ENCODE peak calls at places on chromosomes 12 and 14, in eight cellular contexts. O, S, J, Q, W, N, R and G are unnamed samples.
A peak's percentile ranks its signal among the peaks of the same experiment; 100 is the strongest.

GRCh38 chr14:58082491-58083098 is 69.4 kb downstream of the ARMH4 start:
- DNase-seq in Q (no peak), N (no peak), O (no peak), S (no peak), J (no peak), W (peak; percentile 82), R (no peak), G (no peak)

GRCh38 chr12:43540474-43540873 is 11.5 kb downstream of the ADAMTS20 start:
- DNase-seq in N (no peak), J (no peak), W (no peak), S (no peak), R (no peak), Q (no peak), O (no peak), G (no peak)

GRCh38 chr12:63929426-63929825 is 84.9 kb downstream of the SRGAP1 start:
- DNase-seq in S (no peak), J (no peak), N (no peak), R (no peak), O (no peak), Q (no peak), W (no peak), G (no peak)

GRCh38 chr12:52013626-52014310 is 7.0 kb downstream of the TAMALIN start:
- DNase-seq in N (no peak), R (no peak), S (no peak), O (no peak), W (no peak), J (no peak), Q (no peak), G (no peak)

GRCh38 chr14:77407158-77407557 is 16.2 kb downstream of the NOXRED1 start:
- DNase-seq in Q (no peak), O (no peak), R (no peak), S (no peak), W (peak; percentile 64), N (no peak), J (no peak), G (no peak)

GRCh38 chr12:51590347-51591019 is 550 bp upstream of the SCN8A start:
- DNase-seq in Q (peak; percentile 55), S (peak; percentile 94), O (peak; percentile 87), W (peak; percentile 49), R (peak; percentile 88), N (peak; percentile 73), J (peak; percentile 91), G (peak; percentile 93)

GRCh38 chr12:105793421-105793820 is 345.3 kb downstream of the NUAK1 start:
- DNase-seq in W (no peak), N (no peak), Q (no peak), O (no peak), R (no peak), S (no peak), J (no peak), G (no peak)

GRCh38 chr12:28090835-28091234 is 99.4 kb upstream of the CCDC91 start:
- DNase-seq in W (no peak), O (no peak), J (no peak), Q (no peak), R (no peak), N (no peak), S (no peak), G (no peak)

GRCh38 chr12:11348439-11348838 is 38.2 kb upstream of the PRB4 start:
- DNase-seq in W (no peak), N (no peak), R (no peak), O (no peak), J (no peak), S (no peak), Q (no peak), G (no peak)

GRCh38 chr12:13208533-13209278 is 12.2 kb downstream of the EMP1 start:
- DNase-seq in W (peak; percentile 69), R (no peak), N (no peak), J (no peak), S (peak; percentile 40), O (no peak), Q (no peak), G (no peak)

GRCh38 chr14:91889477-91890211 is 22.3 kb upstream of the TC2N start:
- DNase-seq in S (no peak), O (no peak), R (no peak), J (no peak), W (no peak), Q (no peak), N (peak; percentile 92), G (no peak)

GRCh38 chr12:131088701-131089525 is 135.2 kb downstream of the ADGRD1 start:
- DNase-seq in S (no peak), N (no peak), W (no peak), R (peak; percentile 6), Q (no peak), J (peak; percentile 70), O (no peak), G (no peak)

GRCh38 chr12:125245601-125246345 is 180.5 kb downstream of the AACS start:
- DNase-seq in S (no peak), R (no peak), N (no peak), Q (no peak), W (no peak), O (no peak), J (no peak), G (no peak)

DNA sequence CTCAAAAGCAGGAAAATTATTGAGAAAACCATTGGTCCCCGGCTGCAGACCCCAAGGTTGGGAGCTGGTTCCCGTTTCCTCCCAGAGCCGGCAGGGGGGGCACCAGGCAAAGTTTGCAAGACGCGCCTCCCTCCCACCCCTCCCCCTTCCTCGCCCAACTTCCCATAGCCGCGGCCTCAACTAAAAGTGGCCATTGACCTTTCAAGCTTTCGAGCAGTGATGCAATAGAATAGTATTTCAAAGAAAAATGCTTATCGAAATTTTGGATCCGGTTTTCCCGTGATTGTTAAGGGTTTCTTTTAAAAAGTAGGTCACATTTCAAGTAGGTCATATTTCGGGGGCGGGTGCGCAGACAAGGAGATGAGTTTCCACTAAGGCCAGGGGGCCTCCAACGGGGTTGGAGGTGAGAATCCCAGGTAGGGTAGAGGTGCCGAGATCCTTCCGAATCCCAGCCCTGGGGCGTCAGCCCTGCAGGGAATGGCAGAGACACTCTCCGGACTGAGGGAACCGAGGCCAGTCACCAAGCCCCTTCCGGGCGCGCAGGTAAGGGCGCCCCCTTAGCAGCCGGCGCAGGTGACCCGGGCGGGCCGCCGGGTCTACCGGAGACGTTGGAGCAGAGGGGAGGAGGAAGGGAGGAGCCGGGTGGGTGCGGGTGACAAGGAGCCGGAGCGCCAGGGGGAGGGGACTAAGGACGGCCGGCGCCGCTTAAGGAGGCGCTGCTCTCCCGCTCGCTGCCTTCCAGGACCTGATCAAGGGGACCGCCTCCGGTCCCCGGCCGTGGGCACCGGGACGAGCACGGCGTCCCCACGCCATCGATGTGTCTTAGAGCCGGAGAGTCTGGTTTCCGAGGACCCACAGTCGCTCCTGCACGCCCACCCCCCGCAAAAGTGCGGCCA is 2.6 kb upstream of the SOCS2 start:
- DNase-seq in W (peak; percentile 94), O (peak; percentile 86), R (peak; percentile 87), S (peak; percentile 94), J (peak; percentile 93), Q (peak; percentile 63), N (peak; percentile 83), G (peak; percentile 92)
- TF ChIP-seq CTCF in W (peak; percentile 85), O (peak; percentile 87), R (peak; percentile 79), S (peak; percentile 80), J (peak; percentile 93), Q (peak; percentile 64), N (peak; percentile 66), G (peak; percentile 74)

GRCh38 chr12:132615579-132616066 is 3.0 kb upstream of the P2RX2 start:
- DNase-seq in O (no peak), Q (no peak), R (no peak), W (no peak), N (no peak), J (no peak), S (no peak), G (no peak)

GRCh38 chr12:132617822-132618682 is 524 bp upstream of the P2RX2 start:
- DNase-seq in W (no peak), R (no peak), O (no peak), N (no peak), J (no peak), Q (no peak), S (no peak), G (peak; percentile 48)

GRCh38 chr12:132618683-132619043 is at the start of gene P2RX2:
- DNase-seq in Q (no peak), S (no peak), W (no peak), J (no peak), O (no peak), N (no peak), R (no peak), G (no peak)

GRCh38 chr12:132614861-132615578 is 3.6 kb upstream of the P2RX2 start:
- DNase-seq in N (peak; percentile 81), W (peak; percentile 89), O (peak; percentile 86), R (peak; percentile 74), J (peak; percentile 93), S (peak; percentile 86), Q (peak; percentile 74), G (peak; percentile 81)

DNA sequence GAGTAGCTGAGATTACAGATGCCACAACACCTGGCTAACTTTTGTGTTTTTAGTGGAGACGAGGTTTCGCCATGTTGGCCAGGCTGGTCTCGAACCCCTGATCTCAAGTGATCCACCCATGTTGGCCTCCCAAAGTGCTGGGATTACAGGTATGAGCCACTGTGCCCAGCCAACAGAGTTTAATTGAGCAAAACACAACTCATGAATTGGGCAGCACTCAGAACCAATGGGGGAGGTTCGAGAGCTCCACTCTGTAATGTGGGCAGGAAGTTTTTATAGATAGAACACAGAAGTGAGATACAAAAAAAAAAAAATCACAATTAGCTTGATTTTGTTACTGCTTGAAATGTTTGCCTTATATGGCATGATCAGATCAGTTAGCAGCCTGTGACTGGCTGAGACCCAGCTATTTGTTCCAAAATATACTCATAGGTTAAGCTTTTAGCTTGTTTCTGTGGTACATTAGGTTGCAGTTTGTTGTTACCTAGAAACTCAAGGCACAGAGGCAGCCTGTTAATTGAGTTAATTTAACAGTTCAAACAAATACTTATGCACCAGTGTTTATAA is 1.4 kb upstream of the P2RX2 start:
- DNase-seq in S (no peak), R (no peak), W (no peak), Q (no peak), N (no peak), O (no peak), J (no peak), G (no peak)
- TF ChIP-seq CTCF in S (no peak), R (no peak), W (no peak), Q (no peak), N (no peak), O (no peak), J (no peak), G (no peak)

DNA sequence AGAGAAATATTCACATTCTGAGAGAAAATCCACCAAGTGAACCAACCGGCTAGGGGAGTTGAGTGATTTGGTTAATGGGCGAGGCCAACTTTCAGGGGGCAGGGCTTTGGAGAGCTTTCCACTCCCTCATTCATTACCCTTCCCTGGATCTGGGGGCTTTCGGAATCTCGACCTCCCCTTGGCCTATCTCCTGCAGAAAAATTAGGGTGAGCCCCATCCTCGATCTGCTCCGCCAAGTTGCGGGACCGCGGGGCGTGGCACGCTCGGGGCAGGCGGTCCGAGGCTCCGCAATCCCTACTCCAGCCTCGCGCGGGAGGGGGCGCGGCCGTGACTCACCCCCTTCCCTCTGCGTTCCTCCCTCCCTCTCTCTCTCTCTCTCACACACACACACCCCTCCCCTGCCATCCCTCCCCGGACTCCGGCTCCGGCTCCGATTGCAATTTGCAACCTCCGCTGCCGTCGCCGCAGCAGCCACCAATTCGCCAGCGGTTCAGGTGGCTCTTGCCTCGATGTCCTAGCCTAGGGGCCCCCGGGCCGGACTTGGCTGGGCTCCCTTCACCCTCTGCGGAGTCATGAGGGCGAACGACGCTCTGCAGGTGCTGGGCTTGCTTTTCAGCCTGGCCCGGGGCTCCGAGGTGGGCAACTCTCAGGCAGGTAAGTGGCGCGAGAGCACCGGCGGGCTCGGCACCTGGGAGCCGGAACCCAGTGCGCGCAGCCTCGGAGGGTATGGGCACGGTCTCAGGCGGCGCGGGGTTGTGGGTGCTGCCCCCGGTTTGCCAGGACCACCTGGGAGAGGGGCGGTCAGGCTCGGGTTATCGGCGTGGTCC is at the start of gene ERBB3:
- DNase-seq in O (peak; percentile 50), S (peak; percentile 28), N (peak; percentile 89), Q (peak; percentile 61), W (peak; percentile 75), J (peak; percentile 88), R (peak; percentile 75), G (peak; percentile 62)
- TF ChIP-seq CTCF in O (no peak), S (no peak), N (no peak), Q (no peak), W (peak; percentile 14), J (no peak), R (no peak), G (no peak)

GRCh38 chr14:103385153-103385993 is at the start of gene MARK3:
- DNase-seq in S (peak; percentile 97), Q (peak; percentile 96), J (peak; percentile 99), N (peak; percentile 97), R (peak; percentile 95), W (peak; percentile 97), O (peak; percentile 92), G (peak; percentile 97)
- TF ChIP-seq CTCF in S (no peak), Q (peak; percentile 16), J (peak; percentile 37), N (no peak), R (peak; percentile 35), W (no peak), O (peak; percentile 38), G (no peak)